ENCODE peak calls at places on chromosome 2, in five cellular contexts. P is astrocyte, S is IMR-90, D is K562, L is DND-41. O is an unnamed sample.

GRCh38 chr2:198695879-198696278 is 761.9 kb downstream of the SATB2 start:
- DNase-seq in L (no peak), D (no peak), P (no peak), S (no peak), O (no peak)

GRCh38 chr2:117820444-117820843 is 6.0 kb downstream of the DDX18 start:
- DNase-seq in D (no peak), S (no peak), P (no peak), L (no peak), O (no peak)

GRCh38 chr2:99613992-99614391 is 124.2 kb upstream of the REV1 start:
- DNase-seq in S (no peak), P (no peak), D (no peak), L (no peak), O (no peak)

GRCh38 chr2:17615728-17616351 is 75.3 kb downstream of the VSNL1 start:
- DNase-seq in D (no peak), P (peak; percentile 86), L (no peak), S (peak; percentile 74), O (no peak)

GRCh38 chr2:21371499-21372003 is 247.8 kb downstream of the TDRD15 start:
- DNase-seq in S (no peak), P (no peak), L (no peak), D (no peak), O (no peak)

GRCh38 chr2:240595381-240596079 is 9.0 kb downstream of the CAPN10 start:
- DNase-seq in D (peak; percentile 54), P (no peak), L (peak; percentile 33), S (no peak), O (peak; percentile 70)

GRCh38 chr2:65388626-65389390 is 43.6 kb downstream of the SPRED2 start:
- DNase-seq in P (no peak), L (no peak), S (no peak), D (no peak), O (no peak)

GRCh38 chr2:64591188-64591587 is 62.5 kb downstream of the SERTAD2 start:
- DNase-seq in D (no peak), L (no peak), S (no peak), P (no peak), O (no peak)

GRCh38 chr2:624096-624495 is 53.1 kb downstream of the TMEM18 start:
- DNase-seq in P (no peak), D (no peak), S (no peak), L (no peak), O (no peak)

GRCh38 chr2:174571669-174572323 is 25.8 kb downstream of the WIPF1 start:
- DNase-seq in L (no peak), D (no peak), P (no peak), S (no peak), O (no peak)

GRCh38 chr2:20916604-20917286 is 93.8 kb upstream of the LDAH start:
- DNase-seq in L (no peak), S (peak; percentile 13), P (peak; percentile 9), D (peak; percentile 5), O (no peak)

GRCh38 chr2:185643434-185643833 is 95.2 kb upstream of the FSIP2 start:
- DNase-seq in P (peak; percentile 0), D (no peak), S (no peak), L (no peak), O (no peak)

GRCh38 chr2:84022810-84023431 is 436.2 kb downstream of the SUCLG1 start:
- DNase-seq in P (peak; percentile 4), D (peak; percentile 75), L (peak; percentile 33), S (peak; percentile 60), O (peak; percentile 87)

GRCh38 chr2:133598769-133599168 is 30.5 kb upstream of the NCKAP5 start:
- DNase-seq in P (no peak), L (no peak), S (no peak), D (no peak), O (no peak)

GRCh38 chr2:226118471-226119429 is 680.9 kb downstream of the IRS1 start:
- DNase-seq in S (peak; percentile 91), L (no peak), D (no peak), P (peak; percentile 94), O (no peak)

GRCh38 chr2:219871396-219871795 is 244.0 kb downstream of the SLC4A3 start:
- DNase-seq in S (no peak), L (no peak), P (no peak), D (no peak), O (no peak)

GRCh38 chr2:173184031-173185004 is 108.7 kb downstream of the MAP3K20 start:
- DNase-seq in L (no peak), D (peak; percentile 29), P (peak; percentile 99), S (peak; percentile 100), O (no peak)

GRCh38 chr2:23397483-23397882 is 12.5 kb downstream of the KLHL29 start:
- DNase-seq in D (no peak), S (no peak), L (no peak), P (no peak), O (no peak)

GRCh38 chr2:203396667-203397066 is 68.5 kb downstream of the ABI2 start:
- DNase-seq in P (no peak), S (no peak), L (no peak), D (no peak), O (no peak)

GRCh38 chr2:54572262-54572635 is 116.1 kb downstream of the SPTBN1 start:
- DNase-seq in S (peak; percentile 94), L (no peak), D (peak; percentile 77), P (peak; percentile 98), O (no peak)

GRCh38 chr2:101998556-101999121 is 6.9 kb downstream of the IL1R2 start:
- DNase-seq in S (no peak), D (no peak), L (no peak), P (no peak), O (peak; percentile 42)

GRCh38 chr2:57373530-57373929 is 673.1 kb upstream of the VRK2 start:
- DNase-seq in L (no peak), S (peak; percentile 35), D (no peak), P (peak; percentile 70), O (no peak)

GRCh38 chr2:234951386-234952269 is at the start of gene SH3BP4:
- DNase-seq in P (peak; percentile 48), L (no peak), D (peak; percentile 11), S (peak; percentile 72), O (no peak)

GRCh38 chr2:151805961-151806360 is 22.3 kb downstream of the ARL5A start:
- DNase-seq in S (no peak), D (no peak), P (no peak), L (no peak), O (no peak)

GRCh38 chr2:134167015-134167414 is 86.9 kb upstream of the MGAT5 start:
- DNase-seq in S (peak; percentile 70), L (no peak), P (peak; percentile 38), D (no peak), O (no peak)

GRCh38 chr2:65204461-65205230 is 23.0 kb upstream of the ACTR2 start:
- DNase-seq in S (no peak), P (no peak), L (no peak), D (no peak), O (no peak)

GRCh38 chr2:145692971-145693478 is 1173.1 kb upstream of the ZEB2 start:
- DNase-seq in L (no peak), S (peak; percentile 90), D (peak; percentile 97), P (peak; percentile 98), O (peak; percentile 47)

GRCh38 chr2:3107567-3107966 is 270.1 kb downstream of the EIPR1 start:
- DNase-seq in S (no peak), P (no peak), L (no peak), D (no peak), O (no peak)

GRCh38 chr2:198137733-198138132 is 333.3 kb downstream of the PLCL1 start:
- DNase-seq in D (no peak), P (no peak), S (no peak), L (no peak), O (no peak)

GRCh38 chr2:110807520-110807919 is 75.1 kb downstream of the ACOXL start:
- DNase-seq in D (no peak), L (no peak), S (peak; percentile 20), P (peak; percentile 1), O (no peak)

GRCh38 chr2:202278944-202279343 is 13.4 kb downstream of the NOP58 start:
- DNase-seq in P (peak; percentile 55), S (peak; percentile 78), L (no peak), D (peak; percentile 14), O (peak; percentile 43)

GRCh38 chr2:49913025-49913424 is 758.7 kb upstream of the FSHR start:
- DNase-seq in D (no peak), L (no peak), S (no peak), P (no peak), O (no peak)
- H3K9ac ChIP-seq in D (no peak overlapping the region), L (no peak overlapping the region), S (no peak overlapping the region), P (no peak overlapping the region), O (no peak overlapping the region)

DNA sequence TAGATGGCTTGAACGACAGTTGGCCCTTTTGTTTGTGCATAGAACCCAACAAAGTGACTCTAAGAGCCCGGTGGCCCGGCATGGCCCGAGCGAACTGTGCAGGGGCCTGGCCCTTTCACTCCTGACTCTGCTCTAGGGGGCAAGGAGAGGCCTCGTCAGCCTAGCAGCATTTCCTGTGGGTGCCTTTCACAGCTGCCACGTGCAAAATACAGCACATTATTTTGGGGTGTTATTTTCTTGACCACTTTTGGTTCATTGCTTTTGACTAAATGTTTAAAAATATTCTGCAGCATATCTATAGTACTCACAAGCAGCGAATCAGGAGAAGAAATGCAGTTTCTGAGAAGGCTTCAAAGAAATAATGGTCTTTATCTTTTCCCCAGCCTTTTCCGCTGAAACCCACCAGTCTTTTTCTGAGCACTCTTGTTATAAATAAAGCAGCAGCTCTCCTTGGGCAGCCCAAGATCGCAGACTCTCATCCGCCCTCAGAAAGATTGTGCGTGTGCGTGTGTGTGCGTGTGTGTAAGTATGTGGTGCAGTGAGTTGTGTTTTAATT is 31.3 kb downstream of the DGKD start:
- DNase-seq in L (no peak), S (no peak), P (peak; percentile 18), D (peak; percentile 33), O (no peak)
- H3K9ac ChIP-seq in L (no peak overlapping the region), S (no peak overlapping the region), P (no peak overlapping the region), D (peak overlapping the region; percentile 40), O (no peak overlapping the region)

DNA sequence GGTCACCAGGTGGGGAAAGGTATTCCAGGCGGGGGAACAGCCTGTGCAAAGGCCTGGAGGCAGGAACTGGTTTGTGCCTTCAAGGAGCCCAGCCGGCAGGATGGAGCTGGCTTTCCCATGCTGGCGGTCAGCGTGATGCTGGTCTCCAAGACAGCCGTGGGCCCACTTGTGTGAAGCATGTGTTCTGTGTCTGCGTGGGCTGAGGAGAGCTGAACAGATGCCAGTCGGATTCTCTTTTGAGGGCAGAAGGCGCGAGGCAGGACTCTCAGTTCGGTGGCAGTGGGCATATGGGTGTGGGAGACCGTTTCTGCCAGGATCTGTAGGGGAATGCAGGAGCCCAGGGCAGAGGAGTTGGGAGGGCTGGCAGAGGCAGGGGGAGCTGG is 191.6 kb downstream of the TWIST2 start:
- DNase-seq in L (no peak), P (no peak), S (no peak), D (no peak), O (no peak)
- H3K9ac ChIP-seq in L (no peak overlapping the region), P (no peak overlapping the region), S (no peak overlapping the region), D (no peak overlapping the region), O (no peak overlapping the region)

DNA sequence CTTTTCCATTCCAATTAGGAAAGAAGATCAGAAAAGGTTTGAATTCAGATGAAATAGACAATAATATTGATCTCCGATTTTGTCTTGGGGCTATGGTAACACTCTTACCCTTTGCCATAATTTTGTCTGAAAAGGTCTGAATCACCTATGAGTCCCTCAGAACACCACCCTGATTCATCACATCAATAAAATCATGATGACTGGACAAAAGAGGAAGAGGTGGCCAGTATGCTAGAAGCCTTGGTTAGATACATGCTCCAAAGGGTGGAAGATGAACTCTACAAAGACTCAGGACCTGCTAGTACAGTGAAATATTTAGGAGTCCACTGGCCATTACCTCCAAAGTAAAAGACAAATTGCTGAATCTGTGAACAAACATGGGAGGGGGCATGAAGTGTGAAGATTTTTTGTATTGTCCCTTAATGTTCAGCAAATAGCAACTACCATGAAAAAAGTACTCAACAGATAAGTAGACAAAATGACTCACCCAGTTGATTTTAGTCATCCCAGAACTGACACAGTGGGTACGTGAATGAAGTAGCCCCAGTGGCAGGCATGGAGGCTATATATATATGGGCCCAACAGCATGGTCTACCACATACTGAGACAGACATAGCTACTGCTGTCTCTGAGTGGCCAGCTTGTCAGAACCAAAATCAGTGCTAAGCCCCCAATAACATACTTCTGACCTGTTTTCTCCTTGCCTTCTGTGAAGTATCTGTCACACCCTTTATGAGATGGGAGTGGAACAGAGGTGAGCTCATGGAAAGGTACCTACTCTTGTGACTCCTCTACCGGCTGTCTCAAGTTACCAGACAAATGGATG is 36.5 kb upstream of the GLS start:
- DNase-seq in D (no peak), S (peak; percentile 69), L (no peak), P (peak; percentile 64), O (no peak)
- H3K9ac ChIP-seq in D (no peak overlapping the region), S (no peak overlapping the region), L (no peak overlapping the region), P (no peak overlapping the region), O (no peak overlapping the region)

O was measured in Karpas-422.